ENCODE peak calls at places on chromosome 6, in six cellular contexts. R, E, H, G, Z and Y are unnamed samples.

GRCh38 chr6:47400581-47400980 is 77.0 kb upstream of the CD2AP start:
- DNase-seq in R (no peak), E (no peak), H (no peak), G (no peak), Z (no peak), Y (no peak)

GRCh38 chr6:45132059-45132458 is 196.1 kb upstream of the RUNX2 start:
- DNase-seq in E (no peak), R (peak), H (no peak), G (no peak), Z (no peak), Y (no peak)

GRCh38 chr6:40693767-40694166 is 106.6 kb upstream of the LRFN2 start:
- DNase-seq in Z (no peak), R (no peak), E (no peak), G (no peak), H (no peak), Y (no peak)

GRCh38 chr6:145453376-145453775 is 281.9 kb downstream of the EPM2A start:
- DNase-seq in H (no peak), R (no peak), Z (no peak), E (no peak), G (no peak), Y (no peak)

GRCh38 chr6:156776470-156776840 is 723 bp upstream of the ARID1B start:
- DNase-seq in G (no peak), R (peak), H (peak), Z (no peak), E (peak), Y (no peak)

GRCh38 chr6:38103921-38104320 is 284.4 kb downstream of the ZFAND3 start:
- DNase-seq in R (no peak), G (no peak), E (no peak), H (no peak), Z (no peak), Y (no peak)

GRCh38 chr6:118669561-118669960 is 18.2 kb upstream of the CEP85L start:
- DNase-seq in R (no peak), H (no peak), Z (no peak), G (no peak), E (no peak), Y (no peak)

GRCh38 chr6:130259140-130259539 is 36.4 kb upstream of the SAMD3 start:
- DNase-seq in H (no peak), Z (no peak), R (no peak), E (no peak), G (no peak), Y (no peak)